ENCODE peak calls at places on chromosome 19, in four cellular contexts. E, Q, P and A are unnamed samples. For H3K4me1, the result is how much of the 10 kb centered on the place peaks cover.

GRCh38 chr19:13102666-13103584 is at the start of gene LYL1:
- DNase-seq in E (no peak), Q (peak), P (peak), A (peak)

GRCh38 chr19:13846533-13847032 is 30.4 kb upstream of the NANOS3 start:
- DNase-seq in E (peak), Q (peak), P (peak), A (peak)

GRCh38 chr19:13103585-13103923 is 896 bp upstream of the LYL1 start:
- DNase-seq in E (no peak), Q (no peak), P (no peak), A (no peak)

GRCh38 chr19:55526216-55527196 is 10.4 kb downstream of the SBK2 start:
- DNase-seq in E (no peak), Q (peak), P (no peak), A (no peak)

GRCh38 chr19:39390460-39390758 is 497 bp downstream of the PAF1 start:
- DNase-seq in E (no peak), Q (no peak), P (no peak), A (peak)

GRCh38 chr19:43126720-43127119 is 44.2 kb upstream of the PSG2 start:
- DNase-seq in E (no peak), Q (no peak), P (no peak), A (no peak)

GRCh38 chr19:31378404-31378803 is 29.2 kb upstream of the TSHZ3 start:
- DNase-seq in E (no peak), Q (peak), P (no peak), A (no peak)

GRCh38 chr19:40990972-40991381 is at the start of gene CYP2B6:
- DNase-seq in E (no peak), Q (no peak), P (no peak), A (no peak)

GRCh38 chr19:48274173-48274572 is 4.3 kb downstream of the ZNF114 start:
- DNase-seq in E (no peak), Q (no peak), P (no peak), A (no peak)

GRCh38 chr19:14835011-14835410 is at the start of the genes OR7A5 and OR7C1:
- DNase-seq in E (no peak), Q (no peak), P (no peak), A (no peak)

GRCh38 chr19:54364775-54365257 is at the start of gene LAIR1:
- DNase-seq in E (no peak), Q (peak), P (no peak), A (no peak)

GRCh38 chr19:35030257-35031071 is at the start of gene SCN1B:
- DNase-seq in E (no peak), Q (peak), P (peak), A (no peak)

GRCh38 chr19:47419037-47419783 is at the start of gene MEIS3:
- DNase-seq in E (no peak), Q (no peak), P (no peak), A (no peak)

GRCh38 chr19:6417713-6418561 is 6.7 kb downstream of the KHSRP start:
- DNase-seq in E (no peak), Q (no peak), P (no peak), A (peak)

GRCh38 chr19:7428651-7429113 is 60.2 kb downstream of the PEX11G start:
- DNase-seq in E (no peak), Q (no peak), P (no peak), A (no peak)

GRCh38 chr19:36646746-36647145 is 19.9 kb downstream of the ZNF461 start:
- DNase-seq in E (no peak), Q (no peak), P (no peak), A (no peak)

GRCh38 chr19:5896365-5897076 is 7.1 kb downstream of the NDUFA11 start:
- DNase-seq in E (no peak), Q (no peak), P (no peak), A (no peak)

GRCh38 chr19:46489445-46490272 is 6.0 kb downstream of the PNMA8B start:
- DNase-seq in E (peak), Q (peak), P (peak), A (peak)

GRCh38 chr19:45402469-45403070 is 2.3 kb downstream of the PPP1R13L start:
- DNase-seq in E (no peak), Q (no peak), P (peak), A (peak)

GRCh38 chr19:5447700-5448311 is 7.4 kb upstream of the ZNRF4 start:
- DNase-seq in E (no peak), Q (no peak), P (no peak), A (no peak)

GRCh38 chr19:56383826-56384605 is 9.3 kb downstream of the ZNF582 start:
- DNase-seq in E (no peak), Q (no peak), P (no peak), A (no peak)

GRCh38 chr19:49570997-49571676 is 9.2 kb downstream of the NOSIP start:
- DNase-seq in E (no peak), Q (no peak), P (no peak), A (no peak)

GRCh38 chr19:2327773-2328400 is 499 bp downstream of the LSM7 start:
- DNase-seq in E (peak), Q (no peak), P (no peak), A (no peak)

GRCh38 chr19:8335343-8336071 is 7.6 kb downstream of the KANK3 start:
- DNase-seq in E (no peak), Q (no peak), P (no peak), A (no peak)

GRCh38 chr19:6806488-6806887 is 34.0 kb downstream of the VAV1 start:
- DNase-seq in E (no peak), Q (no peak), P (no peak), A (no peak)

GRCh38 chr19:55705972-55706371 is 30.9 kb downstream of the EPN1 start:
- DNase-seq in E (no peak), Q (no peak), P (no peak), A (no peak)

GRCh38 chr19:33171916-33172359 is 22.2 kb upstream of the LRP3 start:
- DNase-seq in E (no peak), Q (no peak), P (peak), A (no peak)

GRCh38 chr19:18464646-18465045 is 26.7 kb upstream of the ISYNA1 start:
- DNase-seq in E (peak), Q (peak), P (peak), A (peak)
- H3K4me1 ChIP-seq in E (under half), Q (half or more), P (under half), A (under half)

GRCh38 chr19:19513671-19514070 is 1.7 kb downstream of the TSSK6 start:
- DNase-seq in E (no peak), Q (no peak), P (no peak), A (no peak)

GRCh38 chr19:19514215-19514633 is 1.1 kb downstream of the TSSK6 start:
- DNase-seq in E (no peak), Q (peak), P (peak), A (peak)

GRCh38 chr19:19514881-19515763 is at the start of gene TSSK6:
- DNase-seq in E (no peak), Q (no peak), P (no peak), A (no peak)

GRCh38 chr19:19517235-19517619 is 1.2 kb downstream of the NDUFA13 start:
- DNase-seq in E (no peak), Q (no peak), P (no peak), A (no peak)

DNA sequence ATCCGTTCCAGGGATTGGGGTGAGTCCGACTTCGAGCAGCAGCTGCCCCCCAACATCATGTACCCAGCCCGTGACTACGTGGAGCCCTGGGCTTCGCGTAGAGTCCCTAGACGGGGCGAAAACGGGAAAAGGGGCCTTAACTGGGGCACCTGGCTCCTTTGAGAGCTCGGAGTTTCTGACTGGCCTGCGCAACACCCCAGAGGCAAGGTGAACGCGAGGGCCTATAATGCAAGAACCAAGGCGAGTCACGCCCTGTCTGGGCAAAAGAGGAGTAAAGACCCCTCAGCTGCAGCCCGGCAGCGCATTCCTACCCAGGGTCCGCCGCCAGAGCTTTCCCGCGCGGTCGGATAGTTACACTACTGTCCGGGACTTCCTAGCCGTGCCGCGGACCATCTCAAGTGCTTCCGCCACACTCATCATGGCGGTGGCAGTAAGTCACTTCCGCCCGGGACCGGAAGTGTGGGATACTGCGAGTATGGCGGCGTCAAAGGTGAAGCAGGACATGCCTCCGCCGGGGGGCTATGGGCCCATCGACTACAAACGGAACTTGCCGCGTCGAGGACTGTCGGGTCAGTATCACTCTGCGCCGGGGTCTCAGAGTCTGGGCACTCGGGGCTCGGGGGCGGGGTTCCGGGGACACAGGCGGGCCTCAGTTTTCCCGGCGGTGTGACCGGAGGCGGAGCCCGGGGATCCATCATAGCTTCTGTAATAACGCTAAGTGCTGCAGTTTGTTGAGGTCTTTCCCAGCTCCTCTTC is at the start of gene NDUFA13:
- DNase-seq in E (peak), Q (peak), P (peak), A (peak)
- H3K4me1 ChIP-seq in E (under half), Q (under half), P (under half), A (under half)

DNA sequence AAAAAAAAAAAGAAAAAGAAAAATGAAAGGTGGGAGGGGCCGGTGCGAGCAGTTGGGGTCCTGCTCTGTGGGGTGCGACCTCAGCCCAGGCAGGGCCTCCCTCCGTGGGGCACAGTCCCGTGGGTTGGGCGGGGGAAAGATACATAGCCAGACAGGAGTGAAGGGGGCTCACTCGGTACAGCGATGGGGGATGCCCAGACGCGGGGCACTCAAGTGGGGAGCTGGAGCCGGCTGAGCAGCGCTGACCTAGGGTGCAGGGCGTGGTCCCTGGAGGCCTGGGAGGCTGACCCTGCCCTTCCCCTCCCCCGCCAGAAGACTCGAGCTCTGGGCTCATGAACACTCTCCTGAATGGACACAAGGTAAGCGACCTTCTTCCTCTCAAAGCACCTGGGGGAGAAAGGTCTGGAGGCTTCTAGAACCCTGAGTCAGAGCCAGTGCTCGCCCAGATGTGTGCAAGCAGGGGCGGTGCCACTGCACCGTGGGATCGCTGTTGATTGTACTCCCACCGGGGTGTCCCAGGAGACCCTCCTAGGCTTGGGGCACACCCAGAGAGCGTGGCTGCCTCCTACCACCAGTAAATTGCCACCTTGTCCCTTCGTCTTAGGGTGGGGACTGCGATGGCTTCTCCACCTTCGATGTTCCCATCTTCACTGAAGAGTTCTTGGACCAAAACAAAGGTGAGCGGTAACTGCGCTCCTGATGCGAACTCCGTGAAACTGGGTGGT is 3.4 kb downstream of the HMG20B start:
- DNase-seq in E (no peak), Q (no peak), P (no peak), A (no peak)
- H3K4me1 ChIP-seq in E (under half), Q (under half), P (under half), A (half or more)

DNA sequence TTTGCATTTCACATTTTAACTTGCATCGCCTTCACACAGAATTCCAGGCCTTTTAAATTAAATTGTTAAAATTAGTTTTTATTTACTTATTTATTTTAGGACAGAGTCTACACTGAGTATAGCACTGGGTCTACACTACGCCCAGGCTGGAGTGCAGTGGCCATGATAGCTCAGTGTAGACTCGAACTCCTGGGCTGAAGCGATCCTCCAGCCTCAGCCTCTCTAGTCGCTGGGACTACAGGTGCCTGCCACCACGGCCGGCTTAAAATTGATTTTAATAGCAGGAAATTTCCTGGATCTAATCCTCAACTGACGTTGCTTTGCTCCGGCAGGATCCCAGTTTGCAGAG is 301 bp upstream of the ZNF610 start:
- DNase-seq in E (no peak), Q (no peak), P (no peak), A (no peak)
- H3K4me1 ChIP-seq in E (under half), Q (under half), P (under half), A (under half)

GRCh38 chr19:10653732-10654609 is at the start of gene ILF3:
- DNase-seq in E (peak), Q (peak), P (peak), A (peak)

GRCh38 chr19:10653482-10653731 is 739 bp upstream of the ILF3 start:
- DNase-seq in E (no peak), Q (no peak), P (no peak), A (no peak)

GRCh38 chr19:10654610-10655456 is 687 bp downstream of the ILF3 start:
- DNase-seq in E (no peak), Q (no peak), P (peak), A (peak)

GRCh38 chr19:10651821-10652220 is 2.3 kb upstream of the ILF3 start:
- DNase-seq in E (no peak), Q (no peak), P (no peak), A (no peak)

GRCh38 chr19:10655457-10656312 is 1.5 kb downstream of the ILF3 start:
- DNase-seq in E (no peak), Q (no peak), P (no peak), A (no peak)
- H3K4me1 ChIP-seq in E (under half), Q (under half), P (under half), A (half or more)

GRCh38 chr19:11379857-11380350 is 4.2 kb downstream of the EPOR start:
- DNase-seq in E (no peak), Q (no peak), P (no peak), A (no peak)
- H3K4me1 ChIP-seq in E (under half), Q (under half), P (under half), A (half or more)

GRCh38 chr19:29668746-29669609 is 3.7 kb downstream of the PLEKHF1 start:
- DNase-seq in E (no peak), Q (no peak), P (no peak), A (peak)
- H3K4me1 ChIP-seq in E (half or more), Q (half or more), P (under half), A (half or more)

GRCh38 chr19:16371540-16371986 is 46.9 kb downstream of the KLF2 start:
- DNase-seq in E (no peak), Q (peak), P (peak), A (no peak)
- H3K4me1 ChIP-seq in E (under half), Q (under half), P (under half), A (under half)

GRCh38 chr19:1132625-1133383 is 29.0 kb downstream of the GPX4 start:
- DNase-seq in E (no peak), Q (no peak), P (no peak), A (no peak)
- H3K4me1 ChIP-seq in E (under half), Q (under half), P (under half), A (half or more)

GRCh38 chr19:1261863-1262686 is 7.1 kb upstream of the CIRBP start:
- DNase-seq in E (peak), Q (peak), P (peak), A (peak)

GRCh38 chr19:1259206-1259872 is 9.8 kb upstream of the CIRBP start:
- DNase-seq in E (no peak), Q (peak), P (no peak), A (peak)

GRCh38 chr19:1259873-1260748 is 9.0 kb upstream of the CIRBP start:
- DNase-seq in E (no peak), Q (peak), P (no peak), A (peak)

GRCh38 chr19:1261512-1261862 is 7.6 kb upstream of the CIRBP start:
- DNase-seq in E (no peak), Q (no peak), P (no peak), A (peak)

GRCh38 chr19:1260749-1261511 is 8.2 kb upstream of the CIRBP start:
- DNase-seq in E (no peak), Q (peak), P (peak), A (peak)
- H3K4me1 ChIP-seq in E (half or more), Q (under half), P (under half), A (half or more)